ENCODE peak calls at places on chromosome 17, in eight cellular contexts. C is adrenal gland; Q is MCF 10A; E is central memory CD4-positive, alpha-beta T cell; D is GM20000; X is KBM-7; F is mucosa of gallbladder; B is HCEC 1CT. O is an unnamed sample.

GRCh38 chr17:32747856-32748255 is 129.1 kb downstream of the MYO1D start:
- DNase-seq in C (no peak), Q (no peak), E (no peak), D (no peak), X (no peak), F (peak), B (no peak), O (no peak)

GRCh38 chr17:79986441-79987186 is 49.1 kb downstream of the TBC1D16 start:
- DNase-seq in C (peak), Q (no peak), E (no peak), D (no peak), X (no peak), F (peak), B (peak), O (no peak)

GRCh38 chr17:17818088-17818526 is 18.7 kb downstream of the SREBF1 start:
- DNase-seq in C (peak), Q (no peak), E (no peak), D (peak), X (no peak), F (no peak), B (no peak), O (peak)

GRCh38 chr17:31830971-31831755 is 27.9 kb downstream of the COPRS start:
- DNase-seq in C (no peak), Q (no peak), E (no peak), D (no peak), X (peak), F (no peak), B (no peak), O (no peak)

GRCh38 chr17:68822752-68823289 is 132.4 kb downstream of the ABCA8 start:
- DNase-seq in C (no peak), Q (no peak), E (no peak), D (peak), X (no peak), F (no peak), B (no peak), O (no peak)

GRCh38 chr17:35372846-35373531 is 432 bp downstream of the SLFN11 start:
- DNase-seq in C (no peak), Q (no peak), E (no peak), D (peak), X (peak), F (no peak), B (peak), O (no peak)

GRCh38 chr17:10785295-10785694 is 18.6 kb downstream of the TMEM238L start:
- DNase-seq in C (no peak), Q (no peak), E (no peak), D (no peak), X (no peak), F (no peak), B (no peak), O (no peak)

GRCh38 chr17:47816947-47817346 is 4.6 kb downstream of the OSBPL7 start:
- DNase-seq in C (no peak), Q (no peak), E (no peak), D (no peak), X (no peak), F (no peak), B (no peak), O (no peak)

GRCh38 chr17:34242553-34242952 is 12.5 kb upstream of the CCL2 start:
- DNase-seq in C (no peak), Q (no peak), E (no peak), D (peak), X (peak), F (no peak), B (no peak), O (peak)

GRCh38 chr17:45106101-45106500 is 26.2 kb downstream of the PLCD3 start:
- DNase-seq in C (no peak), Q (no peak), E (no peak), D (no peak), X (no peak), F (no peak), B (no peak), O (no peak)

GRCh38 chr17:82332669-82333278 is 792 bp downstream of the SECTM1 start:
- DNase-seq in C (peak), Q (peak), E (peak), D (peak), X (peak), F (peak), B (peak), O (no peak)

GRCh38 chr17:62724398-62725146 is 83.5 kb downstream of the MARCHF10 start:
- DNase-seq in C (no peak), Q (peak), E (peak), D (peak), X (peak), F (no peak), B (no peak), O (peak)

GRCh38 chr17:2263183-2263954 is 40.2 kb downstream of the SMG6 start:
- DNase-seq in C (no peak), Q (no peak), E (no peak), D (no peak), X (no peak), F (no peak), B (no peak), O (no peak)

GRCh38 chr17:42579794-42580551 is 2.4 kb upstream of the PSMC3IP start:
- DNase-seq in C (no peak), Q (no peak), E (no peak), D (no peak), X (peak), F (no peak), B (no peak), O (no peak)

GRCh38 chr17:54956802-54957201 is 11.7 kb downstream of the COX11 start:
- DNase-seq in C (no peak), Q (no peak), E (no peak), D (no peak), X (no peak), F (no peak), B (no peak), O (no peak)

GRCh38 chr17:4594406-4595349 is 10.3 kb downstream of the SMTNL2 start:
- DNase-seq in C (peak), Q (no peak), E (no peak), D (peak), X (peak), F (no peak), B (no peak), O (peak)

GRCh38 chr17:4898927-4899326 is 409 bp upstream of the C17orf107 start:
- DNase-seq in C (no peak), Q (no peak), E (no peak), D (no peak), X (no peak), F (no peak), B (no peak), O (no peak)

GRCh38 chr17:35804658-35805192 is 4.6 kb upstream of the TAF15 start:
- DNase-seq in C (peak), Q (peak), E (peak), D (peak), X (peak), F (peak), B (peak), O (peak)

GRCh38 chr17:48637323-48638260 is 11.4 kb upstream of the HOXB9 start:
- DNase-seq in C (no peak), Q (peak), E (no peak), D (no peak), X (no peak), F (no peak), B (peak), O (no peak)

GRCh38 chr17:63431618-63431938 is 14.5 kb downstream of the CYB561 start:
- DNase-seq in C (no peak), Q (no peak), E (no peak), D (no peak), X (no peak), F (no peak), B (no peak), O (no peak)

GRCh38 chr17:28788100-28788499 is 44.3 kb downstream of the TRAF4 start:
- DNase-seq in C (no peak), Q (no peak), E (no peak), D (no peak), X (no peak), F (no peak), B (no peak), O (no peak)

GRCh38 chr17:74213897-74214386 is 571 bp downstream of the TTYH2 start:
- DNase-seq in C (no peak), Q (no peak), E (no peak), D (no peak), X (peak), F (no peak), B (no peak), O (no peak)

GRCh38 chr17:1467898-1468492 is 12.0 kb upstream of the CRK start:
- DNase-seq in C (peak), Q (no peak), E (no peak), D (no peak), X (no peak), F (peak), B (no peak), O (no peak)

GRCh38 chr17:47699536-47699840 is 5.5 kb downstream of the TBKBP1 start:
- DNase-seq in C (no peak), Q (no peak), E (no peak), D (no peak), X (no peak), F (no peak), B (no peak), O (no peak)

O was measured in Karpas-422.